ENCODE peak calls at places on chromosomes 2 and 18, in eight cellular contexts. One of them, this sample, is unnamed.

GRCh38 chr2:197258580-197258979 is 52.0 kb downstream of the ANKRD44 start:
- DNase-seq in posterior vena cava: no peak
- DNase-seq in activated CD4-positive, alpha-beta T cell treated with anti-CD3 and anti-CD28 coated beads, Interleukin-2, amount 50 U/mL, for 24 hours: no peak
- DNase-seq in AG10803: peak; percentile 79
- DNase-seq in GM19239: no peak
- DNase-seq in progenitor cell of endocrine pancreas: no peak
- DNase-seq in right cardiac atrium: no peak
- DNase-seq in RWPE1: no peak
- DNase-seq in this sample: no peak

GRCh38 chr2:238886453-238887094 is 38.7 kb downstream of the TWIST2 start:
- DNase-seq in posterior vena cava: peak; percentile 32
- DNase-seq in activated CD4-positive, alpha-beta T cell treated with anti-CD3 and anti-CD28 coated beads, Interleukin-2, amount 50 U/mL, for 24 hours: no peak
- DNase-seq in AG10803: peak; percentile 63
- DNase-seq in GM19239: no peak
- DNase-seq in progenitor cell of endocrine pancreas: no peak
- DNase-seq in right cardiac atrium: no peak
- DNase-seq in RWPE1: no peak
- DNase-seq in this sample: no peak

GRCh38 chr2:129193961-129194360 is 785.5 kb upstream of the RAB6C start:
- DNase-seq in posterior vena cava: no peak
- DNase-seq in activated CD4-positive, alpha-beta T cell treated with anti-CD3 and anti-CD28 coated beads, Interleukin-2, amount 50 U/mL, for 24 hours: no peak
- DNase-seq in AG10803: no peak
- DNase-seq in GM19239: no peak
- DNase-seq in progenitor cell of endocrine pancreas: no peak
- DNase-seq in right cardiac atrium: no peak
- DNase-seq in RWPE1: no peak
- DNase-seq in this sample: peak; percentile 29

GRCh38 chr2:41869542-41870256 is 178.1 kb upstream of the PKDCC start:
- DNase-seq in posterior vena cava: peak; percentile 92
- DNase-seq in activated CD4-positive, alpha-beta T cell treated with anti-CD3 and anti-CD28 coated beads, Interleukin-2, amount 50 U/mL, for 24 hours: peak; percentile 51
- DNase-seq in AG10803: peak; percentile 56
- DNase-seq in GM19239: peak; percentile 48
- DNase-seq in progenitor cell of endocrine pancreas: peak; percentile 80
- DNase-seq in right cardiac atrium: peak; percentile 92
- DNase-seq in RWPE1: peak; percentile 68
- DNase-seq in this sample: peak; percentile 81

GRCh38 chr2:28352726-28353125 is 39.9 kb upstream of the FOSL2 start:
- DNase-seq in posterior vena cava: peak; percentile 46
- DNase-seq in activated CD4-positive, alpha-beta T cell treated with anti-CD3 and anti-CD28 coated beads, Interleukin-2, amount 50 U/mL, for 24 hours: no peak
- DNase-seq in AG10803: no peak
- DNase-seq in GM19239: no peak
- DNase-seq in progenitor cell of endocrine pancreas: no peak
- DNase-seq in right cardiac atrium: peak; percentile 46
- DNase-seq in RWPE1: no peak
- DNase-seq in this sample: no peak

GRCh38 chr2:233386382-233387041 is 32.2 kb downstream of the DGKD start:
- DNase-seq in posterior vena cava: no peak
- DNase-seq in activated CD4-positive, alpha-beta T cell treated with anti-CD3 and anti-CD28 coated beads, Interleukin-2, amount 50 U/mL, for 24 hours: no peak
- DNase-seq in AG10803: peak; percentile 30
- DNase-seq in GM19239: no peak
- DNase-seq in progenitor cell of endocrine pancreas: no peak
- DNase-seq in right cardiac atrium: peak; percentile 78
- DNase-seq in RWPE1: peak; percentile 29
- DNase-seq in this sample: peak; percentile 23

GRCh38 chr2:42978175-42978886 is 185.9 kb upstream of the HAAO start:
- DNase-seq in posterior vena cava: peak; percentile 49
- DNase-seq in activated CD4-positive, alpha-beta T cell treated with anti-CD3 and anti-CD28 coated beads, Interleukin-2, amount 50 U/mL, for 24 hours: no peak
- DNase-seq in AG10803: no peak
- DNase-seq in GM19239: no peak
- DNase-seq in progenitor cell of endocrine pancreas: no peak
- DNase-seq in right cardiac atrium: no peak
- DNase-seq in RWPE1: no peak
- DNase-seq in this sample: no peak

GRCh38 chr2:181224866-181225265 is 232.3 kb upstream of the ITGA4 start:
- DNase-seq in posterior vena cava: no peak
- DNase-seq in activated CD4-positive, alpha-beta T cell treated with anti-CD3 and anti-CD28 coated beads, Interleukin-2, amount 50 U/mL, for 24 hours: no peak
- DNase-seq in AG10803: no peak
- DNase-seq in GM19239: no peak
- DNase-seq in progenitor cell of endocrine pancreas: no peak
- DNase-seq in right cardiac atrium: no peak
- DNase-seq in RWPE1: no peak
- DNase-seq in this sample: no peak

GRCh38 chr2:42342061-42342794 is 18.8 kb downstream of the COX7A2L start:
- DNase-seq in posterior vena cava: peak; percentile 88
- DNase-seq in activated CD4-positive, alpha-beta T cell treated with anti-CD3 and anti-CD28 coated beads, Interleukin-2, amount 50 U/mL, for 24 hours: no peak
- DNase-seq in AG10803: peak; percentile 93
- DNase-seq in GM19239: no peak
- DNase-seq in progenitor cell of endocrine pancreas: no peak
- DNase-seq in right cardiac atrium: no peak
- DNase-seq in RWPE1: peak; percentile 67
- DNase-seq in this sample: peak; percentile 37

GRCh38 chr18:267380-267687 is 513 bp downstream of the THOC1 start:
- DNase-seq in posterior vena cava: no peak
- DNase-seq in activated CD4-positive, alpha-beta T cell treated with anti-CD3 and anti-CD28 coated beads, Interleukin-2, amount 50 U/mL, for 24 hours: no peak
- DNase-seq in AG10803: peak; percentile 1
- DNase-seq in GM19239: no peak
- DNase-seq in progenitor cell of endocrine pancreas: no peak
- DNase-seq in right cardiac atrium: no peak
- DNase-seq in RWPE1: peak; percentile 55
- DNase-seq in this sample: no peak

GRCh38 chr2:200302940-200303727 is 3.4 kb upstream of the SPATS2L start:
- DNase-seq in posterior vena cava: no peak
- DNase-seq in activated CD4-positive, alpha-beta T cell treated with anti-CD3 and anti-CD28 coated beads, Interleukin-2, amount 50 U/mL, for 24 hours: no peak
- DNase-seq in AG10803: no peak
- DNase-seq in GM19239: no peak
- DNase-seq in progenitor cell of endocrine pancreas: no peak
- DNase-seq in right cardiac atrium: no peak
- DNase-seq in RWPE1: peak; percentile 71
- DNase-seq in this sample: no peak

GRCh38 chr2:20540587-20541304 is 93.9 kb downstream of the RHOB start:
- DNase-seq in posterior vena cava: no peak
- DNase-seq in activated CD4-positive, alpha-beta T cell treated with anti-CD3 and anti-CD28 coated beads, Interleukin-2, amount 50 U/mL, for 24 hours: no peak
- DNase-seq in AG10803: no peak
- DNase-seq in GM19239: no peak
- DNase-seq in progenitor cell of endocrine pancreas: no peak
- DNase-seq in right cardiac atrium: no peak
- DNase-seq in RWPE1: no peak
- DNase-seq in this sample: no peak

GRCh38 chr2:135997380-135997779 is 12.0 kb upstream of the DARS1 start:
- DNase-seq in posterior vena cava: no peak
- DNase-seq in activated CD4-positive, alpha-beta T cell treated with anti-CD3 and anti-CD28 coated beads, Interleukin-2, amount 50 U/mL, for 24 hours: no peak
- DNase-seq in AG10803: no peak
- DNase-seq in GM19239: no peak
- DNase-seq in progenitor cell of endocrine pancreas: peak; percentile 25
- DNase-seq in right cardiac atrium: no peak
- DNase-seq in RWPE1: no peak
- DNase-seq in this sample: peak; percentile 70

GRCh38 chr2:67516899-67517530 is 119.9 kb downstream of the ETAA1 start:
- DNase-seq in posterior vena cava: no peak
- DNase-seq in activated CD4-positive, alpha-beta T cell treated with anti-CD3 and anti-CD28 coated beads, Interleukin-2, amount 50 U/mL, for 24 hours: no peak
- DNase-seq in AG10803: peak; percentile 61
- DNase-seq in GM19239: no peak
- DNase-seq in progenitor cell of endocrine pancreas: no peak
- DNase-seq in right cardiac atrium: no peak
- DNase-seq in RWPE1: no peak
- DNase-seq in this sample: no peak

GRCh38 chr2:215692387-215693079 is 256.7 kb upstream of the FN1 start:
- DNase-seq in posterior vena cava: no peak
- DNase-seq in activated CD4-positive, alpha-beta T cell treated with anti-CD3 and anti-CD28 coated beads, Interleukin-2, amount 50 U/mL, for 24 hours: no peak
- DNase-seq in AG10803: peak; percentile 57
- DNase-seq in GM19239: no peak
- DNase-seq in progenitor cell of endocrine pancreas: no peak
- DNase-seq in right cardiac atrium: no peak
- DNase-seq in RWPE1: no peak
- DNase-seq in this sample: no peak

GRCh38 chr2:127943186-127943585 is 57.4 kb upstream of the AMMECR1L start:
- DNase-seq in posterior vena cava: no peak
- DNase-seq in activated CD4-positive, alpha-beta T cell treated with anti-CD3 and anti-CD28 coated beads, Interleukin-2, amount 50 U/mL, for 24 hours: no peak
- DNase-seq in AG10803: no peak
- DNase-seq in GM19239: no peak
- DNase-seq in progenitor cell of endocrine pancreas: no peak
- DNase-seq in right cardiac atrium: no peak
- DNase-seq in RWPE1: no peak
- DNase-seq in this sample: no peak

GRCh38 chr18:10526211-10526949 is 553 bp downstream of the NAPG start:
- DNase-seq in posterior vena cava: peak; percentile 89
- DNase-seq in activated CD4-positive, alpha-beta T cell treated with anti-CD3 and anti-CD28 coated beads, Interleukin-2, amount 50 U/mL, for 24 hours: peak; percentile 17
- DNase-seq in AG10803: peak; percentile 51
- DNase-seq in GM19239: peak; percentile 40
- DNase-seq in progenitor cell of endocrine pancreas: peak; percentile 29
- DNase-seq in right cardiac atrium: peak; percentile 89
- DNase-seq in RWPE1: peak; percentile 60
- DNase-seq in this sample: peak; percentile 88

GRCh38 chr2:160208662-160209229 is 8.7 kb upstream of the ITGB6 start:
- DNase-seq in posterior vena cava: no peak
- DNase-seq in activated CD4-positive, alpha-beta T cell treated with anti-CD3 and anti-CD28 coated beads, Interleukin-2, amount 50 U/mL, for 24 hours: no peak
- DNase-seq in AG10803: no peak
- DNase-seq in GM19239: no peak
- DNase-seq in progenitor cell of endocrine pancreas: no peak
- DNase-seq in right cardiac atrium: no peak
- DNase-seq in RWPE1: no peak
- DNase-seq in this sample: no peak

GRCh38 chr18:48776161-48776555 is 174.6 kb downstream of the SMAD7 start:
- DNase-seq in posterior vena cava: no peak
- DNase-seq in activated CD4-positive, alpha-beta T cell treated with anti-CD3 and anti-CD28 coated beads, Interleukin-2, amount 50 U/mL, for 24 hours: no peak
- DNase-seq in AG10803: no peak
- DNase-seq in GM19239: no peak
- DNase-seq in progenitor cell of endocrine pancreas: no peak
- DNase-seq in right cardiac atrium: no peak
- DNase-seq in RWPE1: no peak
- DNase-seq in this sample: no peak

GRCh38 chr18:21330122-21330701 is 88.2 kb downstream of the GREB1L start:
- DNase-seq in posterior vena cava: no peak
- DNase-seq in activated CD4-positive, alpha-beta T cell treated with anti-CD3 and anti-CD28 coated beads, Interleukin-2, amount 50 U/mL, for 24 hours: no peak
- DNase-seq in AG10803: peak; percentile 84
- DNase-seq in GM19239: no peak
- DNase-seq in progenitor cell of endocrine pancreas: no peak
- DNase-seq in right cardiac atrium: no peak
- DNase-seq in RWPE1: peak; percentile 25
- DNase-seq in this sample: no peak

GRCh38 chr2:20592106-20593071 is 58.5 kb downstream of the HS1BP3 start:
- DNase-seq in posterior vena cava: peak; percentile 56
- DNase-seq in activated CD4-positive, alpha-beta T cell treated with anti-CD3 and anti-CD28 coated beads, Interleukin-2, amount 50 U/mL, for 24 hours: no peak
- DNase-seq in AG10803: no peak
- DNase-seq in GM19239: no peak
- DNase-seq in progenitor cell of endocrine pancreas: no peak
- DNase-seq in right cardiac atrium: no peak
- DNase-seq in RWPE1: no peak
- DNase-seq in this sample: peak; percentile 78

GRCh38 chr18:70322928-70323327 is 34.1 kb downstream of the SOCS6 start:
- DNase-seq in posterior vena cava: no peak
- DNase-seq in activated CD4-positive, alpha-beta T cell treated with anti-CD3 and anti-CD28 coated beads, Interleukin-2, amount 50 U/mL, for 24 hours: no peak
- DNase-seq in AG10803: peak; percentile 31
- DNase-seq in GM19239: no peak
- DNase-seq in progenitor cell of endocrine pancreas: no peak
- DNase-seq in right cardiac atrium: no peak
- DNase-seq in RWPE1: no peak
- DNase-seq in this sample: no peak

GRCh38 chr2:142892715-142893114 is 15.3 kb downstream of the KYNU start:
- DNase-seq in posterior vena cava: no peak
- DNase-seq in activated CD4-positive, alpha-beta T cell treated with anti-CD3 and anti-CD28 coated beads, Interleukin-2, amount 50 U/mL, for 24 hours: no peak
- DNase-seq in AG10803: no peak
- DNase-seq in GM19239: peak; percentile 24
- DNase-seq in progenitor cell of endocrine pancreas: no peak
- DNase-seq in right cardiac atrium: no peak
- DNase-seq in RWPE1: no peak
- DNase-seq in this sample: no peak

GRCh38 chr2:20213651-20214565 is 11.0 kb downstream of the SDC1 start:
- DNase-seq in posterior vena cava: no peak
- DNase-seq in activated CD4-positive, alpha-beta T cell treated with anti-CD3 and anti-CD28 coated beads, Interleukin-2, amount 50 U/mL, for 24 hours: no peak
- DNase-seq in AG10803: no peak
- DNase-seq in GM19239: no peak
- DNase-seq in progenitor cell of endocrine pancreas: no peak
- DNase-seq in right cardiac atrium: no peak
- DNase-seq in RWPE1: no peak
- DNase-seq in this sample: no peak

GRCh38 chr2:205435970-205436369 is 246.3 kb upstream of the NRP2 start:
- DNase-seq in posterior vena cava: no peak
- DNase-seq in activated CD4-positive, alpha-beta T cell treated with anti-CD3 and anti-CD28 coated beads, Interleukin-2, amount 50 U/mL, for 24 hours: no peak
- DNase-seq in AG10803: no peak
- DNase-seq in GM19239: no peak
- DNase-seq in progenitor cell of endocrine pancreas: no peak
- DNase-seq in right cardiac atrium: no peak
- DNase-seq in RWPE1: no peak
- DNase-seq in this sample: no peak

GRCh38 chr2:150142561-150142960 is 344.9 kb downstream of the RND3 start:
- DNase-seq in posterior vena cava: no peak
- DNase-seq in activated CD4-positive, alpha-beta T cell treated with anti-CD3 and anti-CD28 coated beads, Interleukin-2, amount 50 U/mL, for 24 hours: no peak
- DNase-seq in AG10803: peak; percentile 54
- DNase-seq in GM19239: no peak
- DNase-seq in progenitor cell of endocrine pancreas: no peak
- DNase-seq in right cardiac atrium: no peak
- DNase-seq in RWPE1: peak; percentile 77
- DNase-seq in this sample: no peak

GRCh38 chr2:72115361-72116080 is 32.1 kb downstream of the CYP26B1 start:
- DNase-seq in posterior vena cava: peak; percentile 88
- DNase-seq in activated CD4-positive, alpha-beta T cell treated with anti-CD3 and anti-CD28 coated beads, Interleukin-2, amount 50 U/mL, for 24 hours: no peak
- DNase-seq in AG10803: peak; percentile 83
- DNase-seq in GM19239: no peak
- DNase-seq in progenitor cell of endocrine pancreas: no peak
- DNase-seq in right cardiac atrium: peak; percentile 88
- DNase-seq in RWPE1: peak; percentile 98
- DNase-seq in this sample: peak; percentile 61

GRCh38 chr2:71842744-71843143 is 304.9 kb downstream of the CYP26B1 start:
- DNase-seq in posterior vena cava: no peak
- DNase-seq in activated CD4-positive, alpha-beta T cell treated with anti-CD3 and anti-CD28 coated beads, Interleukin-2, amount 50 U/mL, for 24 hours: no peak
- DNase-seq in AG10803: no peak
- DNase-seq in GM19239: no peak
- DNase-seq in progenitor cell of endocrine pancreas: no peak
- DNase-seq in right cardiac atrium: no peak
- DNase-seq in RWPE1: no peak
- DNase-seq in this sample: no peak

GRCh38 chr2:239035361-239035814 is 187.5 kb downstream of the TWIST2 start:
- DNase-seq in posterior vena cava: peak; percentile 88
- DNase-seq in activated CD4-positive, alpha-beta T cell treated with anti-CD3 and anti-CD28 coated beads, Interleukin-2, amount 50 U/mL, for 24 hours: peak; percentile 43
- DNase-seq in AG10803: no peak
- DNase-seq in GM19239: peak; percentile 85
- DNase-seq in progenitor cell of endocrine pancreas: peak; percentile 42
- DNase-seq in right cardiac atrium: peak; percentile 86
- DNase-seq in RWPE1: peak; percentile 81
- DNase-seq in this sample: peak; percentile 99

GRCh38 chr18:59238385-59238784 is 18.4 kb downstream of the GRP start:
- DNase-seq in posterior vena cava: no peak
- DNase-seq in activated CD4-positive, alpha-beta T cell treated with anti-CD3 and anti-CD28 coated beads, Interleukin-2, amount 50 U/mL, for 24 hours: no peak
- DNase-seq in AG10803: peak; percentile 25
- DNase-seq in GM19239: no peak
- DNase-seq in progenitor cell of endocrine pancreas: no peak
- DNase-seq in right cardiac atrium: no peak
- DNase-seq in RWPE1: no peak
- DNase-seq in this sample: no peak

This sample was measured in H7.